ENCODE peak calls at places on chromosomes 3 and 15, in six cellular contexts. One of them, this sample, is unnamed.
A peak's percentile ranks its signal among the peaks of the same experiment; 100 is the strongest.

GRCh38 chr15:70059476-70060213 is 38.1 kb downstream of the TLE3 start:
- DNase-seq in lower lobe of right lung: peak; percentile 20
- DNase-seq in endodermal cell: no peak
- DNase-seq in upper lobe of right lung: no peak
- DNase-seq in H1: no peak
- DNase-seq in cardiac muscle cell: no peak
- DNase-seq in this sample: no peak

GRCh38 chr3:44058022-44058867 is 183.4 kb upstream of the TOPAZ1 start:
- DNase-seq in lower lobe of right lung: no peak
- DNase-seq in endodermal cell: peak; percentile 72
- DNase-seq in upper lobe of right lung: no peak
- DNase-seq in H1: no peak
- DNase-seq in cardiac muscle cell: no peak
- DNase-seq in this sample: peak; percentile 51

GRCh38 chr15:79030470-79030869 is 60.1 kb downstream of the RASGRF1 start:
- DNase-seq in lower lobe of right lung: no peak
- DNase-seq in endodermal cell: peak; percentile 68
- DNase-seq in upper lobe of right lung: no peak
- DNase-seq in H1: no peak
- DNase-seq in cardiac muscle cell: no peak
- DNase-seq in this sample: no peak

GRCh38 chr3:38960953-38961622 is 90.7 kb downstream of the SCN11A start:
- DNase-seq in lower lobe of right lung: no peak
- DNase-seq in endodermal cell: peak; percentile 90
- DNase-seq in upper lobe of right lung: no peak
- DNase-seq in H1: peak; percentile 73
- DNase-seq in cardiac muscle cell: peak; percentile 50
- DNase-seq in this sample: peak; percentile 18

GRCh38 chr3:15819043-15819442 is 21.3 kb upstream of the ANKRD28 start:
- DNase-seq in lower lobe of right lung: no peak
- DNase-seq in endodermal cell: no peak
- DNase-seq in upper lobe of right lung: no peak
- DNase-seq in H1: no peak
- DNase-seq in cardiac muscle cell: no peak
- DNase-seq in this sample: no peak

GRCh38 chr15:98884894-98885293 is 122.7 kb downstream of the PGPEP1L start:
- DNase-seq in lower lobe of right lung: no peak
- DNase-seq in endodermal cell: no peak
- DNase-seq in upper lobe of right lung: no peak
- DNase-seq in H1: no peak
- DNase-seq in cardiac muscle cell: no peak
- DNase-seq in this sample: no peak

GRCh38 chr3:143252931-143253330 is 133.4 kb downstream of the CHST2 start:
- DNase-seq in lower lobe of right lung: no peak
- DNase-seq in endodermal cell: no peak
- DNase-seq in upper lobe of right lung: no peak
- DNase-seq in H1: no peak
- DNase-seq in cardiac muscle cell: no peak
- DNase-seq in this sample: no peak

GRCh38 chr3:155495387-155495786 is 201.9 kb upstream of the STRIT1 start:
- DNase-seq in lower lobe of right lung: no peak
- DNase-seq in endodermal cell: no peak
- DNase-seq in upper lobe of right lung: no peak
- DNase-seq in H1: no peak
- DNase-seq in cardiac muscle cell: no peak
- DNase-seq in this sample: peak; percentile 40

GRCh38 chr3:161310649-161311423 is 60.5 kb downstream of the SPTSSB start:
- DNase-seq in lower lobe of right lung: no peak
- DNase-seq in endodermal cell: no peak
- DNase-seq in upper lobe of right lung: no peak
- DNase-seq in H1: no peak
- DNase-seq in cardiac muscle cell: no peak
- DNase-seq in this sample: no peak

GRCh38 chr3:10962481-10963036 is 30.0 kb upstream of the SLC6A1 start:
- DNase-seq in lower lobe of right lung: no peak
- DNase-seq in endodermal cell: no peak
- DNase-seq in upper lobe of right lung: no peak
- DNase-seq in H1: no peak
- DNase-seq in cardiac muscle cell: no peak
- DNase-seq in this sample: no peak

GRCh38 chr3:112407888-112408702 is 75.1 kb downstream of the CD200 start:
- DNase-seq in lower lobe of right lung: no peak
- DNase-seq in endodermal cell: no peak
- DNase-seq in upper lobe of right lung: no peak
- DNase-seq in H1: no peak
- DNase-seq in cardiac muscle cell: no peak
- DNase-seq in this sample: no peak

GRCh38 chr3:27657404-27657803 is 64.7 kb downstream of the EOMES start:
- DNase-seq in lower lobe of right lung: no peak
- DNase-seq in endodermal cell: no peak
- DNase-seq in upper lobe of right lung: no peak
- DNase-seq in H1: no peak
- DNase-seq in cardiac muscle cell: no peak
- DNase-seq in this sample: no peak

GRCh38 chr15:31042731-31043130 is 51.3 kb upstream of the MTMR10 start:
- DNase-seq in lower lobe of right lung: no peak
- DNase-seq in endodermal cell: no peak
- DNase-seq in upper lobe of right lung: no peak
- DNase-seq in H1: no peak
- DNase-seq in cardiac muscle cell: peak; percentile 29
- DNase-seq in this sample: no peak

GRCh38 chr3:127396473-127396872 is 108.6 kb upstream of the PRR20G start:
- DNase-seq in lower lobe of right lung: peak; percentile 37
- DNase-seq in endodermal cell: peak; percentile 91
- DNase-seq in upper lobe of right lung: peak; percentile 43
- DNase-seq in H1: peak; percentile 72
- DNase-seq in cardiac muscle cell: no peak
- DNase-seq in this sample: no peak

GRCh38 chr3:175668300-175668699 is 809.2 kb downstream of the NAALADL2 start:
- DNase-seq in lower lobe of right lung: no peak
- DNase-seq in endodermal cell: no peak
- DNase-seq in upper lobe of right lung: no peak
- DNase-seq in H1: no peak
- DNase-seq in cardiac muscle cell: no peak
- DNase-seq in this sample: no peak

GRCh38 chr15:38229700-38230099 is 22.9 kb upstream of the SPRED1 start:
- DNase-seq in lower lobe of right lung: no peak
- DNase-seq in endodermal cell: no peak
- DNase-seq in upper lobe of right lung: no peak
- DNase-seq in H1: no peak
- DNase-seq in cardiac muscle cell: no peak
- DNase-seq in this sample: no peak

GRCh38 chr3:134330895-134331810 is 43.1 kb downstream of the AMOTL2 start:
- DNase-seq in lower lobe of right lung: no peak
- DNase-seq in endodermal cell: peak; percentile 77
- DNase-seq in upper lobe of right lung: no peak
- DNase-seq in H1: no peak
- DNase-seq in cardiac muscle cell: no peak
- DNase-seq in this sample: peak; percentile 79

GRCh38 chr3:194135806-194136518 is at the start of gene HES1:
- DNase-seq in lower lobe of right lung: peak; percentile 95
- DNase-seq in endodermal cell: peak; percentile 99
- DNase-seq in upper lobe of right lung: peak; percentile 95
- DNase-seq in H1: peak; percentile 87
- DNase-seq in cardiac muscle cell: peak; percentile 98
- DNase-seq in this sample: peak; percentile 94

GRCh38 chr3:26847675-26848074 is 225.1 kb downstream of the LRRC3B start:
- DNase-seq in lower lobe of right lung: no peak
- DNase-seq in endodermal cell: no peak
- DNase-seq in upper lobe of right lung: no peak
- DNase-seq in H1: no peak
- DNase-seq in cardiac muscle cell: no peak
- DNase-seq in this sample: no peak

GRCh38 chr3:47974974-47975470 is 41.2 kb downstream of the MAP4 start:
- DNase-seq in lower lobe of right lung: no peak
- DNase-seq in endodermal cell: no peak
- DNase-seq in upper lobe of right lung: no peak
- DNase-seq in H1: no peak
- DNase-seq in cardiac muscle cell: no peak
- DNase-seq in this sample: no peak

GRCh38 chr3:46936733-46937250 is 39.8 kb downstream of the CCDC12 start:
- DNase-seq in lower lobe of right lung: peak; percentile 24
- DNase-seq in endodermal cell: no peak
- DNase-seq in upper lobe of right lung: no peak
- DNase-seq in H1: no peak
- DNase-seq in cardiac muscle cell: no peak
- DNase-seq in this sample: peak; percentile 22

DNA sequence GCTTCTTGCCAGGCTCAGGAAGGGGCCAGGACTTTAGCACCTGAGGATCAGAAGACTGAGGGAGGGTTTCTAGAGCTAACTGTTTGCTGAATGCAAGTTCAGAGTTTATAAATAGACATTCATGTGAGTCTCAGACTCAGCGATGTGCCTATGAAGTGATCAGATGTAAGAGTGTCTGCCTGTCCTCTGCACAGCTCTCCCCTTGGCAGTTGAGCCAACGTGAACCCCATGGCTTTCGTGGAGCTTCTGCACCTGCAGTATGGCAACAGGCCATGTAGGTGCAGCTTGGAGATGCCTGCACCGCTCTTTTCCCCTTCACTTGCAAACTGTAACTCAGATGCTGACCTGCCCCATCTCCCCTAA is 141.9 kb downstream of the CHDH start:
- DNase-seq in lower lobe of right lung: no peak
- DNase-seq in endodermal cell: no peak
- DNase-seq in upper lobe of right lung: no peak
- DNase-seq in H1: peak; percentile 36
- DNase-seq in cardiac muscle cell: peak; percentile 46
- DNase-seq in this sample: no peak
- H3K27ac ChIP-seq in lower lobe of right lung: no peak overlapping the region
- H3K27ac ChIP-seq in endodermal cell: no peak overlapping the region
- H3K27ac ChIP-seq in upper lobe of right lung: no peak overlapping the region
- H3K27ac ChIP-seq in H1: no peak overlapping the region
- H3K27ac ChIP-seq in cardiac muscle cell: peak overlapping the region; percentile 92
- H3K27ac ChIP-seq in this sample: no peak overlapping the region

GRCh38 chr3:196969660-196970546 is 1.3 kb upstream of the PIGZ start:
- DNase-seq in lower lobe of right lung: peak; percentile 78
- DNase-seq in endodermal cell: peak; percentile 87
- DNase-seq in upper lobe of right lung: peak; percentile 88
- DNase-seq in H1: peak; percentile 87
- DNase-seq in cardiac muscle cell: peak; percentile 79
- DNase-seq in this sample: no peak
- TF ChIP-seq CTCF in lower lobe of right lung: peak; percentile 85
- TF ChIP-seq CTCF in endodermal cell: peak; percentile 88
- TF ChIP-seq CTCF in upper lobe of right lung: peak; percentile 78
- TF ChIP-seq CTCF in H1: peak; percentile 73
- TF ChIP-seq CTCF in cardiac muscle cell: peak; percentile 35
- TF ChIP-seq CTCF in this sample: peak; percentile 28

GRCh38 chr3:33134026-33134625 is 20.3 kb downstream of the CRTAP start:
- DNase-seq in lower lobe of right lung: no peak
- DNase-seq in endodermal cell: no peak
- DNase-seq in upper lobe of right lung: no peak
- DNase-seq in H1: no peak
- DNase-seq in cardiac muscle cell: no peak
- DNase-seq in this sample: peak; percentile 59

GRCh38 chr3:33128706-33129105 is 14.9 kb downstream of the CRTAP start:
- DNase-seq in lower lobe of right lung: no peak
- DNase-seq in endodermal cell: no peak
- DNase-seq in upper lobe of right lung: no peak
- DNase-seq in H1: no peak
- DNase-seq in cardiac muscle cell: no peak
- DNase-seq in this sample: no peak

GRCh38 chr3:33132019-33132360 is 18.2 kb downstream of the CRTAP start:
- DNase-seq in lower lobe of right lung: no peak
- DNase-seq in endodermal cell: no peak
- DNase-seq in upper lobe of right lung: no peak
- DNase-seq in H1: no peak
- DNase-seq in cardiac muscle cell: no peak
- DNase-seq in this sample: no peak

GRCh38 chr3:33131328-33132018 is 17.7 kb downstream of the CRTAP start:
- DNase-seq in lower lobe of right lung: no peak
- DNase-seq in endodermal cell: peak; percentile 83
- DNase-seq in upper lobe of right lung: no peak
- DNase-seq in H1: peak; percentile 64
- DNase-seq in cardiac muscle cell: peak; percentile 83
- DNase-seq in this sample: peak; percentile 58

DNA sequence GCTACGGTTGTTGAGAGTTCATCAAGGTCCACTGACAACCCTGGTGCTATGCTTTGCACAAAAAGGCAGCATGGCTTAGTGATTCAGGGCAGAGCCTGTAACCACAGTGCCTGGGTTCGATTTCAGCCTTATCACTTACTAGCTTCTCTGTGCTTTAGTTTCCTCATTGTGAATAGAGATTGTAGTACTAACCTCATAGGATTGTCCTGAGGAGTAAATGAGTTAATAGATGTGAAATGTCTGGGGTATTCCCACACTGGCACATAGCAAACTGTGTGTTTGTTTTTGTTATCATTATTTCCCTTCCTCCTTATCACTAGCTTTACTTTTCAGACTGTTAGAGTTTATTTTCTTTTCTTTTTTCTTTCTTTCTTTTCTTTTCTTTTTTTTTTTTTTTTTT is 16.3 kb downstream of the CRTAP start:
- DNase-seq in lower lobe of right lung: no peak
- DNase-seq in endodermal cell: no peak
- DNase-seq in upper lobe of right lung: no peak
- DNase-seq in H1: no peak
- DNase-seq in cardiac muscle cell: no peak
- DNase-seq in this sample: no peak
- H3K36me3 ChIP-seq in lower lobe of right lung: peaks cover 99% of the 10 kb centered on the region
- H3K36me3 ChIP-seq in endodermal cell: peaks cover 50% of the 10 kb centered on the region
- H3K36me3 ChIP-seq in upper lobe of right lung: peaks cover 91% of the 10 kb centered on the region
- H3K36me3 ChIP-seq in H1: peaks cover 27% of the 10 kb centered on the region
- H3K36me3 ChIP-seq in cardiac muscle cell: peaks cover 32% of the 10 kb centered on the region
- H3K36me3 ChIP-seq in this sample: peaks cover 4% of the 10 kb centered on the region

GRCh38 chr3:184944221-184944620 is 132.3 kb downstream of the VPS8 start:
- DNase-seq in lower lobe of right lung: no peak
- DNase-seq in endodermal cell: no peak
- DNase-seq in upper lobe of right lung: no peak
- DNase-seq in H1: no peak
- DNase-seq in cardiac muscle cell: no peak
- DNase-seq in this sample: no peak

GRCh38 chr3:184946922-184947321 is 135.0 kb downstream of the VPS8 start:
- DNase-seq in lower lobe of right lung: no peak
- DNase-seq in endodermal cell: no peak
- DNase-seq in upper lobe of right lung: no peak
- DNase-seq in H1: no peak
- DNase-seq in cardiac muscle cell: no peak
- DNase-seq in this sample: no peak

GRCh38 chr3:184941408-184941807 is 129.4 kb downstream of the VPS8 start:
- DNase-seq in lower lobe of right lung: no peak
- DNase-seq in endodermal cell: no peak
- DNase-seq in upper lobe of right lung: no peak
- DNase-seq in H1: no peak
- DNase-seq in cardiac muscle cell: no peak
- DNase-seq in this sample: no peak

GRCh38 chr3:184945886-184946625 is 134.1 kb downstream of the VPS8 start:
- DNase-seq in lower lobe of right lung: no peak
- DNase-seq in endodermal cell: no peak
- DNase-seq in upper lobe of right lung: no peak
- DNase-seq in H1: no peak
- DNase-seq in cardiac muscle cell: no peak
- DNase-seq in this sample: no peak

DNA sequence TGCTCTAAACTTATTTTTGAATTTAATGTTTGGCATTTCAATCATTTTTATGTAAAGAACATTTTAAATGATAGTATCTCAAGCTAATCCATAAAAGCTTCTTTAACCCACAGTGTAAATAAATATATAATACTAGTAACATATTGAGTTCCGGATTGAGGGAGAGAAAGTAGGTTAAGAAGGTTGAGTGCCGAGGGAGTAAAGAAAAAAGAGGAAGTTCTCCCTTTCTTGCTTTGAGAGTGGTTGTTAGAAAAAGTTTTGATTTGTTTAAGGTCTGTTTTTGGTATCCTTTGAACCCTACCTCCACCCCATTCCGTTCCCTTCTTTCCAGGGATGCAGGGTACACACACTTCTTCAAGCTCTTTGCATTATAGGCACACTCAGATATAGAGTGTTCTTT is 130.8 kb downstream of the VPS8 start:
- DNase-seq in lower lobe of right lung: no peak
- DNase-seq in endodermal cell: no peak
- DNase-seq in upper lobe of right lung: no peak
- DNase-seq in H1: no peak
- DNase-seq in cardiac muscle cell: no peak
- DNase-seq in this sample: no peak
- H3K27ac ChIP-seq in lower lobe of right lung: no peak overlapping the region
- H3K27ac ChIP-seq in endodermal cell: no peak overlapping the region
- H3K27ac ChIP-seq in upper lobe of right lung: no peak overlapping the region
- H3K27ac ChIP-seq in H1: no peak overlapping the region
- H3K27ac ChIP-seq in cardiac muscle cell: no peak overlapping the region
- H3K27ac ChIP-seq in this sample: no peak overlapping the region

This sample was measured in astrocyte.